ENCODE peak calls at places on chromosomes 2 and 18, in four cellular contexts. F is CD8-positive, alpha-beta memory T cell; U is heart right ventricle; C is transverse colon. B is an unnamed sample.

GRCh38 chr2:16438571-16439294 is 226.9 kb downstream of the CYRIA start:
- DNase-seq in F (no peak), U (no peak), C (no peak), B (no peak)

GRCh38 chr2:51981813-51982212 is 949.9 kb upstream of the NRXN1 start:
- DNase-seq in F (no peak), U (no peak), C (no peak), B (no peak)

GRCh38 chr2:231615058-231615671 is 22.5 kb downstream of the TEX44 start:
- DNase-seq in F (no peak), U (no peak), C (peak; percentile 21), B (no peak)

GRCh38 chr2:101295895-101296294 is 12.6 kb downstream of the RNF149 start:
- DNase-seq in F (no peak), U (no peak), C (no peak), B (no peak)

GRCh38 chr18:50651334-50651733 is 91.4 kb downstream of the MAPK4 start:
- DNase-seq in F (no peak), U (no peak), C (no peak), B (no peak)

GRCh38 chr2:139165599-139165998 is 385.4 kb upstream of the NXPH2 start:
- DNase-seq in F (no peak), U (no peak), C (no peak), B (no peak)

GRCh38 chr2:85497944-85498630 is 40.9 kb upstream of the MAT2A start:
- DNase-seq in F (no peak), U (no peak), C (no peak), B (no peak)

GRCh38 chr2:65204461-65205230 is 23.0 kb upstream of the ACTR2 start:
- DNase-seq in F (peak; percentile 21), U (no peak), C (no peak), B (no peak)

GRCh38 chr18:12059334-12060181 is 34.1 kb upstream of the ANKRD62 start:
- DNase-seq in F (no peak), U (no peak), C (no peak), B (no peak)

GRCh38 chr2:233141888-233142287 is 81.7 kb downstream of the INPP5D start:
- DNase-seq in F (peak; percentile 8), U (no peak), C (no peak), B (no peak)

GRCh38 chr2:130190237-130190636 is 8.0 kb downstream of the TUBA3E start:
- DNase-seq in F (no peak), U (no peak), C (no peak), B (no peak)

GRCh38 chr2:56184500-56184996 is 758 bp downstream of the CCDC85A start:
- DNase-seq in F (no peak), U (no peak), C (no peak), B (peak; percentile 21)

GRCh38 chr2:25052948-25053477 is 11.1 kb downstream of the EFR3B start:
- DNase-seq in F (no peak), U (peak; percentile 56), C (no peak), B (no peak)

GRCh38 chr18:53225567-53226325 is 885.7 kb downstream of the DCC start:
- DNase-seq in F (no peak), U (no peak), C (no peak), B (no peak)
- H3K27ac ChIP-seq in F (no peak overlapping the region), U (no peak overlapping the region), C (no peak overlapping the region), B (no peak overlapping the region)

DNA sequence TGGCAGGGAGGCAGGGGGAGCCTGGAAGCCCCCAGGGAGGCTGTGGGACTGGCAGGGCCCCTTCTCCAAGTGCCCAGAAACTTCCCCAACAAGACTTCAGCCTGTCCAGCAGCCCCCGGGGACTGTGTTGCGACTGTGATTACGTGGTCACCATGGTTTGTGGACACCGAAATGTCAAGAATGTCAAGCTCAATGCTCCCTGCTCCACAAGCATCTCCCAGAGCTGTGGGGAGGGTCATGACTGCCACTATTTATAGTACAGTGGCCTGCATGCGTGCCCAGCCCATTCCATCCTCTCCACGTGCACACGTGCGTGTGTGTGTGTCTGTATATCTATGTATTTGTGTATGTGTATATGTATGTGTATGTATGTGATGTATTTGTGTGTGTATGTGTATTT is 93.8 kb upstream of the MBOAT2 start:
- DNase-seq in F (no peak), U (peak; percentile 28), C (no peak), B (no peak)
- H3K27ac ChIP-seq in F (no peak overlapping the region), U (no peak overlapping the region), C (no peak overlapping the region), B (no peak overlapping the region)

GRCh38 chr18:22551536-22552151 is 133.9 kb upstream of the CTAGE1 start:
- DNase-seq in F (no peak), U (no peak), C (no peak), B (peak; percentile 99)
- H3K27ac ChIP-seq in F (no peak overlapping the region), U (no peak overlapping the region), C (no peak overlapping the region), B (peak overlapping the region; percentile 87)

DNA sequence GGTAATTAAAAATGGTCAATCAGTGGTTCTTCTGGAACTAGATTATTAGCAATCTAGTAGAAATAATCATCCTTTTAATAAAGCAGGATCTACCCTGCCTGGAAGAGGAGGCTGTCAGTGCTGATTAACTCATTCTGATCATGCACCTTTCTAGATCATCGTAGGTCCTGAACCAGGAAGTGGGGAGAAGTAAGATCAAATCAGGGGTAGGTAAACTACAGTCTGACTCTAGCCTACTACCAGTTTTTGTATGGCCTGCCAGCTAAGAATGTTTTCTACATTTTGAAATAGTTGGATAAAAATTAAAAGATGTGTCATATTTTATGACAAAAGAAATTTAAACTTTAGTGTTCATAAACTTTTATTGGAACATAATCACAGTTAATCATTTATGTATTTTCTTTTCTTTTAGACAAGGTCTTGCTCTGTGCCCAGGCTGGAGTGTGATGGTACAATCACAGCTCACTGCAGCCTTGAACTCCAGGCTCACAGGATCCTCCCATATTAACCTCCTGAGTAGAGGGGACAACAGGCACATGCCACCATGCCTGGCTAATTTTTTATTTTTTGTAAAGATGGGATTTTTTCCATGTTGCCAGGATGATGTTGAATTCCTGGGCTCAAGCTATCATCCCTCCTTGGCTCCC is 36.1 kb downstream of the C18orf54 start:
- DNase-seq in F (no peak), U (no peak), C (peak; percentile 44), B (no peak)
- H3K27ac ChIP-seq in F (no peak overlapping the region), U (no peak overlapping the region), C (peak overlapping the region; percentile 49), B (no peak overlapping the region)